ENCODE peak calls at places on chromosomes 4 and X, in six cellular contexts. One of them, this sample, is unnamed.

GRCh38 chr4:62709618-62710252 is 1509.6 kb downstream of the ADGRL3 start:
- DNase-seq in stimulated activated CD4-positive, alpha-beta T cell treated with anti-CD3 and anti-CD28 coated beads, Interleukin-2, amount 100 ng/mL, for 48 hours: no peak
- DNase-seq in left ventricle myocardium inferior: no peak
- DNase-seq in activated naive CD8-positive, alpha-beta T cell treated with anti-CD3 and anti-CD28 coated beads, Interleukin-2, amount 50 U/mL, for 24 hours: no peak
- DNase-seq in HEK293T: peak
- DNase-seq in NT2/D1: no peak
- DNase-seq in this sample: no peak

GRCh38 chr4:141676087-141676486 is 39.7 kb downstream of the IL15 start:
- DNase-seq in NT2/D1: no peak
- DNase-seq in stimulated activated CD4-positive, alpha-beta T cell treated with anti-CD3 and anti-CD28 coated beads, Interleukin-2, amount 100 ng/mL, for 48 hours: no peak
- DNase-seq in activated naive CD8-positive, alpha-beta T cell treated with anti-CD3 and anti-CD28 coated beads, Interleukin-2, amount 50 U/mL, for 24 hours: no peak
- DNase-seq in HEK293T: no peak
- DNase-seq in left ventricle myocardium inferior: no peak
- DNase-seq in this sample: no peak

GRCh38 chr4:8227771-8228318 is 28.8 kb downstream of the SH3TC1 start:
- DNase-seq in NT2/D1: no peak
- DNase-seq in activated naive CD8-positive, alpha-beta T cell treated with anti-CD3 and anti-CD28 coated beads, Interleukin-2, amount 50 U/mL, for 24 hours: no peak
- DNase-seq in stimulated activated CD4-positive, alpha-beta T cell treated with anti-CD3 and anti-CD28 coated beads, Interleukin-2, amount 100 ng/mL, for 48 hours: no peak
- DNase-seq in left ventricle myocardium inferior: no peak
- DNase-seq in HEK293T: no peak
- DNase-seq in this sample: no peak

GRCh38 chrX:1925053-1925481 is 310.2 kb downstream of the ASMT start:
- DNase-seq in left ventricle myocardium inferior: no peak
- DNase-seq in HEK293T: no peak
- DNase-seq in stimulated activated CD4-positive, alpha-beta T cell treated with anti-CD3 and anti-CD28 coated beads, Interleukin-2, amount 100 ng/mL, for 48 hours: no peak
- DNase-seq in activated naive CD8-positive, alpha-beta T cell treated with anti-CD3 and anti-CD28 coated beads, Interleukin-2, amount 50 U/mL, for 24 hours: no peak
- DNase-seq in NT2/D1: peak
- DNase-seq in this sample: no peak

GRCh38 chr4:87973283-87974169 is 2.0 kb upstream of the SPP1 start:
- DNase-seq in stimulated activated CD4-positive, alpha-beta T cell treated with anti-CD3 and anti-CD28 coated beads, Interleukin-2, amount 100 ng/mL, for 48 hours: peak
- DNase-seq in NT2/D1: peak
- DNase-seq in HEK293T: peak
- DNase-seq in left ventricle myocardium inferior: peak
- DNase-seq in activated naive CD8-positive, alpha-beta T cell treated with anti-CD3 and anti-CD28 coated beads, Interleukin-2, amount 50 U/mL, for 24 hours: peak
- DNase-seq in this sample: peak

GRCh38 chr4:141037441-141037840 is 95.8 kb downstream of the RNF150 start:
- DNase-seq in NT2/D1: no peak
- DNase-seq in activated naive CD8-positive, alpha-beta T cell treated with anti-CD3 and anti-CD28 coated beads, Interleukin-2, amount 50 U/mL, for 24 hours: no peak
- DNase-seq in left ventricle myocardium inferior: no peak
- DNase-seq in HEK293T: no peak
- DNase-seq in stimulated activated CD4-positive, alpha-beta T cell treated with anti-CD3 and anti-CD28 coated beads, Interleukin-2, amount 100 ng/mL, for 48 hours: no peak
- DNase-seq in this sample: no peak

GRCh38 chr4:55116450-55116849 is 8.9 kb downstream of the KDR start:
- DNase-seq in stimulated activated CD4-positive, alpha-beta T cell treated with anti-CD3 and anti-CD28 coated beads, Interleukin-2, amount 100 ng/mL, for 48 hours: no peak
- DNase-seq in left ventricle myocardium inferior: no peak
- DNase-seq in HEK293T: no peak
- DNase-seq in NT2/D1: no peak
- DNase-seq in activated naive CD8-positive, alpha-beta T cell treated with anti-CD3 and anti-CD28 coated beads, Interleukin-2, amount 50 U/mL, for 24 hours: no peak
- DNase-seq in this sample: no peak

GRCh38 chrX:104136241-104137019 is 20.4 kb downstream of the SLC25A53 start:
- DNase-seq in HEK293T: peak
- DNase-seq in stimulated activated CD4-positive, alpha-beta T cell treated with anti-CD3 and anti-CD28 coated beads, Interleukin-2, amount 100 ng/mL, for 48 hours: peak
- DNase-seq in NT2/D1: peak
- DNase-seq in activated naive CD8-positive, alpha-beta T cell treated with anti-CD3 and anti-CD28 coated beads, Interleukin-2, amount 50 U/mL, for 24 hours: peak
- DNase-seq in left ventricle myocardium inferior: peak
- DNase-seq in this sample: peak

GRCh38 chr4:11702886-11703555 is 274.3 kb upstream of the HS3ST1 start:
- DNase-seq in left ventricle myocardium inferior: no peak
- DNase-seq in HEK293T: no peak
- DNase-seq in activated naive CD8-positive, alpha-beta T cell treated with anti-CD3 and anti-CD28 coated beads, Interleukin-2, amount 50 U/mL, for 24 hours: no peak
- DNase-seq in NT2/D1: no peak
- DNase-seq in stimulated activated CD4-positive, alpha-beta T cell treated with anti-CD3 and anti-CD28 coated beads, Interleukin-2, amount 100 ng/mL, for 48 hours: no peak
- DNase-seq in this sample: no peak

GRCh38 chrX:102768984-102769761 is 48.6 kb downstream of the GPRASP3 start:
- DNase-seq in left ventricle myocardium inferior: peak
- DNase-seq in activated naive CD8-positive, alpha-beta T cell treated with anti-CD3 and anti-CD28 coated beads, Interleukin-2, amount 50 U/mL, for 24 hours: peak
- DNase-seq in stimulated activated CD4-positive, alpha-beta T cell treated with anti-CD3 and anti-CD28 coated beads, Interleukin-2, amount 100 ng/mL, for 48 hours: peak
- DNase-seq in NT2/D1: peak
- DNase-seq in HEK293T: peak
- DNase-seq in this sample: peak

GRCh38 chrX:153667931-153668396 is 5.6 kb downstream of the PNCK start:
- DNase-seq in HEK293T: peak
- DNase-seq in left ventricle myocardium inferior: peak
- DNase-seq in activated naive CD8-positive, alpha-beta T cell treated with anti-CD3 and anti-CD28 coated beads, Interleukin-2, amount 50 U/mL, for 24 hours: peak
- DNase-seq in NT2/D1: no peak
- DNase-seq in stimulated activated CD4-positive, alpha-beta T cell treated with anti-CD3 and anti-CD28 coated beads, Interleukin-2, amount 100 ng/mL, for 48 hours: peak
- DNase-seq in this sample: peak

GRCh38 chrX:15973941-15974340 is 119.3 kb upstream of the AP1S2 start:
- DNase-seq in stimulated activated CD4-positive, alpha-beta T cell treated with anti-CD3 and anti-CD28 coated beads, Interleukin-2, amount 100 ng/mL, for 48 hours: no peak
- DNase-seq in left ventricle myocardium inferior: peak
- DNase-seq in activated naive CD8-positive, alpha-beta T cell treated with anti-CD3 and anti-CD28 coated beads, Interleukin-2, amount 50 U/mL, for 24 hours: no peak
- DNase-seq in HEK293T: no peak
- DNase-seq in NT2/D1: no peak
- DNase-seq in this sample: no peak

GRCh38 chrX:150405576-150405975 is 42.5 kb downstream of the MAMLD1 start:
- DNase-seq in HEK293T: no peak
- DNase-seq in NT2/D1: no peak
- DNase-seq in left ventricle myocardium inferior: no peak
- DNase-seq in activated naive CD8-positive, alpha-beta T cell treated with anti-CD3 and anti-CD28 coated beads, Interleukin-2, amount 50 U/mL, for 24 hours: no peak
- DNase-seq in stimulated activated CD4-positive, alpha-beta T cell treated with anti-CD3 and anti-CD28 coated beads, Interleukin-2, amount 100 ng/mL, for 48 hours: no peak
- DNase-seq in this sample: no peak

This sample was measured in amniotic stem cell.